ENCODE peak calls at places on chromosome 16, in eight cellular contexts. M is stimulated activated CD4-positive, alpha-beta T cell treated with anti-CD3 and anti-CD28 coated beads, TNF-alpha, amount 100 ng/mL, for 1 hour; W is right cardiac atrium; V is endothelial cell; E is effector memory CD8-positive, alpha-beta T cell; Y is astrocyte of the spinal cord; O is ELR; D is HEK293T. X is an unnamed sample.

GRCh38 chr16:68356919-68357286 is 46.1 kb downstream of the PRMT7 start:
- DNase-seq in M (no peak), W (peak; percentile 24), V (no peak), E (no peak), Y (no peak), O (no peak), D (no peak), X (no peak)

GRCh38 chr16:48158296-48158695 is 2.5 kb upstream of the ABCC12 start:
- DNase-seq in M (no peak), W (no peak), V (no peak), E (no peak), Y (peak; percentile 80), O (peak; percentile 84), D (no peak), X (no peak)

GRCh38 chr16:82630688-82631087 is 3.9 kb downstream of the CDH13 start:
- DNase-seq in M (no peak), W (no peak), V (no peak), E (no peak), Y (peak; percentile 66), O (peak; percentile 52), D (no peak), X (peak; percentile 53)

GRCh38 chr16:28923652-28924398 is 1.2 kb downstream of the RABEP2 start:
- DNase-seq in M (no peak), W (no peak), V (no peak), E (no peak), Y (no peak), O (no peak), D (no peak), X (peak; percentile 27)

GRCh38 chr16:13098536-13098935 is 197.1 kb downstream of the SHISA9 start:
- DNase-seq in M (no peak), W (no peak), V (no peak), E (no peak), Y (no peak), O (no peak), D (no peak), X (no peak)

GRCh38 chr16:66918803-66919568 is at the start of gene CDH16:
- DNase-seq in M (no peak), W (no peak), V (no peak), E (no peak), Y (no peak), O (no peak), D (no peak), X (peak; percentile 77)

GRCh38 chr16:7849891-7850290 is 517.2 kb downstream of the RBFOX1 start:
- DNase-seq in M (no peak), W (no peak), V (no peak), E (no peak), Y (no peak), O (no peak), D (no peak), X (no peak)

GRCh38 chr16:10078541-10078949 is 103.7 kb downstream of the GRIN2A start:
- DNase-seq in M (no peak), W (no peak), V (peak; percentile 5), E (no peak), Y (peak; percentile 20), O (no peak), D (no peak), X (no peak)

GRCh38 chr16:30805056-30805369 is 18.0 kb upstream of the ZNF629 start:
- DNase-seq in M (no peak), W (no peak), V (no peak), E (no peak), Y (no peak), O (no peak), D (no peak), X (no peak)

GRCh38 chr16:19123535-19124178 is 9.9 kb downstream of the ITPRIPL2 start:
- DNase-seq in M (no peak), W (no peak), V (no peak), E (no peak), Y (no peak), O (no peak), D (no peak), X (no peak)

GRCh38 chr16:24747425-24747824 is 18.0 kb downstream of the TNRC6A start:
- DNase-seq in M (no peak), W (no peak), V (no peak), E (no peak), Y (no peak), O (no peak), D (no peak), X (no peak)

GRCh38 chr16:48813485-48813884 is 203.5 kb upstream of the N4BP1 start:
- DNase-seq in M (no peak), W (no peak), V (no peak), E (no peak), Y (no peak), O (no peak), D (no peak), X (no peak)

GRCh38 chr16:1788708-1789100 is 4.8 kb downstream of the IGFALS start:
- DNase-seq in M (no peak), W (peak; percentile 36), V (peak; percentile 2), E (no peak), Y (no peak), O (no peak), D (no peak), X (peak; percentile 76)

GRCh38 chr16:80741716-80742115 is 62.7 kb downstream of the CDYL2 start:
- DNase-seq in M (no peak), W (no peak), V (no peak), E (no peak), Y (no peak), O (no peak), D (no peak), X (no peak)

GRCh38 chr16:88403794-88404581 is 21.2 kb downstream of the ZNF469 start:
- DNase-seq in M (no peak), W (no peak), V (no peak), E (no peak), Y (no peak), O (peak; percentile 47), D (no peak), X (no peak)

GRCh38 chr16:66247516-66248089 is 118.9 kb upstream of the CDH5 start:
- DNase-seq in M (no peak), W (peak; percentile 83), V (no peak), E (no peak), Y (peak; percentile 38), O (no peak), D (no peak), X (peak; percentile 30)

GRCh38 chr16:3479654-3480216 is 15.6 kb downstream of the C16orf90 start:
- DNase-seq in M (no peak), W (peak; percentile 6), V (no peak), E (no peak), Y (no peak), O (no peak), D (no peak), X (peak; percentile 70)

GRCh38 chr16:27431773-27432599 is 30.0 kb downstream of the IL21R start:
- DNase-seq in M (no peak), W (no peak), V (peak; percentile 1), E (no peak), Y (no peak), O (peak; percentile 74), D (peak; percentile 5), X (no peak)

GRCh38 chr16:1026057-1026783 is 44.6 kb downstream of the SOX8 start:
- DNase-seq in M (no peak), W (peak; percentile 58), V (no peak), E (no peak), Y (no peak), O (no peak), D (no peak), X (no peak)

GRCh38 chr16:68074850-68075249 is 10.3 kb upstream of the NFATC3 start:
- DNase-seq in M (no peak), W (peak; percentile 68), V (no peak), E (peak; percentile 74), Y (no peak), O (no peak), D (no peak), X (no peak)